ENCODE peak calls at places on chromosomes 1 and 21, in eight cellular contexts. J is kidney epithelial cell, X is RKO, I is NCI-H1092, S is AG10803, R is hepatic stellate cell, D is astrocyte of the spinal cord, H is neural crest cell. T is an unnamed sample.
A peak's percentile ranks its signal among the peaks of the same experiment; 100 is the strongest.

GRCh38 chr1:21922103-21923014 is 14.8 kb downstream of the HSPG2 start:
- DNase-seq in J (no peak), X (no peak), I (no peak), S (no peak), R (no peak), D (no peak), H (no peak), T (peak; percentile 92)

GRCh38 chr1:219171192-219171935 is 2.3 kb upstream of the LYPLAL1 start:
- DNase-seq in J (peak; percentile 57), X (no peak), I (no peak), S (peak; percentile 40), R (no peak), D (no peak), H (no peak), T (no peak)

GRCh38 chr1:186155594-186155993 is 219.5 kb downstream of the TPR start:
- DNase-seq in J (peak; percentile 48), X (peak; percentile 87), I (no peak), S (peak; percentile 81), R (peak; percentile 32), D (peak; percentile 82), H (no peak), T (peak; percentile 57)

GRCh38 chr1:15736666-15737229 is 690 bp downstream of the SLC25A34 start:
- DNase-seq in J (no peak), X (no peak), I (no peak), S (no peak), R (no peak), D (no peak), H (no peak), T (no peak)

GRCh38 chr1:40450491-40451237 is 388 bp downstream of the ZFP69B start:
- DNase-seq in J (peak; percentile 71), X (peak; percentile 98), I (peak; percentile 52), S (peak; percentile 37), R (peak; percentile 33), D (peak; percentile 76), H (peak; percentile 13), T (peak; percentile 79)

GRCh38 chr1:105027838-105028471 is 1278.3 kb downstream of the AMY1C start:
- DNase-seq in J (no peak), X (peak; percentile 9), I (no peak), S (no peak), R (no peak), D (no peak), H (no peak), T (peak; percentile 57)

GRCh38 chr21:35697321-35697808 is 363.0 kb downstream of the SETD4 start:
- DNase-seq in J (no peak), X (no peak), I (peak; percentile 93), S (peak; percentile 34), R (peak; percentile 13), D (peak; percentile 48), H (no peak), T (no peak)

GRCh38 chr1:107010582-107010981 is 45.9 kb upstream of the PRMT6 start:
- DNase-seq in J (no peak), X (no peak), I (no peak), S (no peak), R (no peak), D (no peak), H (no peak), T (no peak)

GRCh38 chr1:83751602-83752001 is 247.3 kb downstream of the TTLL7 start:
- DNase-seq in J (no peak), X (no peak), I (no peak), S (no peak), R (no peak), D (no peak), H (no peak), T (no peak)

GRCh38 chr1:232011961-232012360 is 385.4 kb downstream of the DISC1 start:
- DNase-seq in J (no peak), X (no peak), I (no peak), S (peak; percentile 53), R (no peak), D (peak; percentile 22), H (no peak), T (no peak)

GRCh38 chr1:109805486-109806180 is 41.9 kb upstream of the EPS8L3 start:
- DNase-seq in J (no peak), X (no peak), I (no peak), S (peak; percentile 58), R (no peak), D (peak; percentile 32), H (no peak), T (peak; percentile 32)

GRCh38 chr1:228697209-228698016 is 37.9 kb upstream of the RHOU start:
- DNase-seq in J (peak; percentile 28), X (peak; percentile 16), I (peak; percentile 36), S (peak; percentile 85), R (no peak), D (peak; percentile 22), H (no peak), T (peak; percentile 39)

GRCh38 chr1:42923367-42924248 is 35.1 kb downstream of the SLC2A1 start:
- DNase-seq in J (no peak), X (peak; percentile 36), I (no peak), S (no peak), R (no peak), D (no peak), H (no peak), T (no peak)

GRCh38 chr1:226425431-226426031 is 17.6 kb upstream of the PARP1 start:
- DNase-seq in J (no peak), X (no peak), I (no peak), S (no peak), R (no peak), D (no peak), H (no peak), T (no peak)

GRCh38 chr21:36204980-36205379 is 48.4 kb downstream of the DOP1B start:
- DNase-seq in J (no peak), X (no peak), I (no peak), S (no peak), R (no peak), D (no peak), H (no peak), T (no peak)

GRCh38 chr1:44660176-44660575 is 14.1 kb downstream of the TMEM53 start:
- DNase-seq in J (no peak), X (no peak), I (peak; percentile 79), S (no peak), R (no peak), D (peak; percentile 16), H (no peak), T (no peak)

GRCh38 chr1:175933801-175934200 is 190.4 kb upstream of the TNR start:
- DNase-seq in J (no peak), X (no peak), I (no peak), S (peak; percentile 73), R (peak; percentile 65), D (no peak), H (no peak), T (no peak)

GRCh38 chr21:26070822-26071425 is 99.6 kb downstream of the APP start:
- DNase-seq in J (no peak), X (no peak), I (no peak), S (peak; percentile 86), R (peak; percentile 44), D (peak; percentile 64), H (no peak), T (peak; percentile 58)

GRCh38 chr1:158179301-158180041 is 1.2 kb upstream of the CD1D start:
- DNase-seq in J (no peak), X (no peak), I (no peak), S (no peak), R (no peak), D (no peak), H (no peak), T (no peak)